ENCODE peak calls at places on chromosomes 16 and 17, in five cellular contexts. T is effector CD4-positive, alpha-beta T cell; I is skeletal muscle cell; D is PC-3; A is central memory CD8-positive, alpha-beta T cell. S is an unnamed sample.

GRCh38 chr17:74921045-74921681 is 1.9 kb downstream of the USH1G start:
- DNase-seq in A (no peak), I (no peak), T (no peak), D (no peak), S (no peak)

GRCh38 chr17:59769891-59770290 is 62.4 kb downstream of the VMP1 start:
- DNase-seq in I (no peak), T (no peak), D (no peak), A (no peak), S (no peak)

GRCh38 chr17:7705269-7706255 is 560 bp downstream of the EFNB3 start:
- DNase-seq in A (no peak), D (no peak), I (no peak), T (no peak), S (no peak)

GRCh38 chr17:17837966-17838962 is 1.5 kb upstream of the SREBF1 start:
- DNase-seq in T (no peak), A (no peak), D (peak), I (no peak), S (no peak)

GRCh38 chr17:62057696-62058095 is 7.4 kb downstream of the MED13 start:
- DNase-seq in I (no peak), T (no peak), D (no peak), A (no peak), S (no peak)

GRCh38 chr16:4375717-4376116 is 4.1 kb downstream of the VASN start:
- DNase-seq in A (no peak), I (no peak), D (no peak), T (no peak), S (no peak)

GRCh38 chr17:324151-324571 is 28.4 kb downstream of the RPH3AL start:
- DNase-seq in D (no peak), A (no peak), I (no peak), T (no peak), S (no peak)

GRCh38 chr16:56988948-56989945 is at the start of gene NLRC5:
- DNase-seq in T (peak), D (peak), A (peak), I (peak), S (no peak)

GRCh38 chr17:76000016-76000754 is 470 bp upstream of the CDK3 start:
- DNase-seq in A (peak), I (no peak), D (peak), T (peak), S (no peak)

GRCh38 chr17:58264407-58265103 is 16.2 kb downstream of the MPO start:
- DNase-seq in D (no peak), I (no peak), T (no peak), A (no peak), S (no peak)

GRCh38 chr17:72474243-72474642 is 353.4 kb downstream of the SOX9 start:
- DNase-seq in D (no peak), I (no peak), T (no peak), A (no peak), S (no peak)

GRCh38 chr16:83771306-83771942 is 36.4 kb upstream of the HSBP1 start:
- DNase-seq in T (no peak), D (no peak), I (no peak), A (no peak), S (no peak)

GRCh38 chr17:79388556-79389295 is 222.1 kb downstream of the RBFOX3 start:
- DNase-seq in A (no peak), I (no peak), T (no peak), D (peak), S (no peak)

GRCh38 chr16:15052747-15053476 is 3.0 kb downstream of the NTAN1 start:
- DNase-seq in A (no peak), D (no peak), I (no peak), T (no peak), S (no peak)

GRCh38 chr17:77418609-77419008 is 277.8 kb downstream of the SEC14L1 start:
- DNase-seq in D (no peak), A (no peak), I (no peak), T (no peak), S (no peak)

GRCh38 chr16:27642753-27643152 is 92.8 kb downstream of the KATNIP start:
- DNase-seq in I (no peak), D (peak), T (no peak), A (no peak), S (no peak)

GRCh38 chr17:19237389-19238166 is 412 bp downstream of the EPN2 start:
- DNase-seq in T (peak), D (no peak), I (no peak), A (peak), S (no peak)

S was measured in AG09309.